ENCODE peak calls at places on chromosomes 3 and 15, in seven cellular contexts. E, Q, K, S, V, A and M are unnamed samples. For H3K4me1, the result is how much of the 10 kb centered on the place peaks cover.

GRCh38 chr3:171183042-171183441 is 156.5 kb upstream of the SLC2A2 start:
- DNase-seq in E (no peak), Q (peak), K (no peak), S (peak), V (no peak), A (peak), M (no peak)

GRCh38 chr3:23710555-23710954 is 95.2 kb upstream of the UBE2E1 start:
- DNase-seq in E (peak), Q (peak), K (no peak), S (peak), V (no peak), A (peak), M (peak)

GRCh38 chr3:122577409-122578028 is at the start of gene PARP15:
- DNase-seq in E (peak), Q (peak), K (no peak), S (no peak), V (peak), A (no peak), M (no peak)

GRCh38 chr3:107431048-107431297 is 53.7 kb downstream of the CCDC54 start:
- DNase-seq in E (peak), Q (no peak), K (no peak), S (no peak), V (no peak), A (peak), M (no peak)

GRCh38 chr15:68384451-68385239 is 47.3 kb downstream of the ITGA11 start:
- DNase-seq in E (peak), Q (peak), K (no peak), S (peak), V (peak), A (peak), M (peak)

GRCh38 chr3:33062814-33063346 is 34.1 kb downstream of the GLB1 start:
- DNase-seq in E (no peak), Q (no peak), K (no peak), S (peak), V (no peak), A (no peak), M (no peak)

GRCh38 chr3:197093871-197094270 is 64.3 kb upstream of the MELTF start:
- DNase-seq in E (no peak), Q (no peak), K (no peak), S (no peak), V (no peak), A (no peak), M (no peak)

GRCh38 chr3:149603126-149604074 is 54.4 kb downstream of the WWTR1 start:
- DNase-seq in E (no peak), Q (no peak), K (no peak), S (no peak), V (no peak), A (peak), M (no peak)

GRCh38 chr15:51931638-51932037 is 39.9 kb downstream of the LEO1 start:
- DNase-seq in E (no peak), Q (no peak), K (no peak), S (no peak), V (no peak), A (peak), M (no peak)

GRCh38 chr15:101105059-101105851 is 146.6 kb downstream of the CHSY1 start:
- DNase-seq in E (no peak), Q (no peak), K (no peak), S (no peak), V (no peak), A (peak), M (no peak)

GRCh38 chr3:143825513-143825912 is 22.8 kb downstream of the SLC9A9 start:
- DNase-seq in E (no peak), Q (no peak), K (no peak), S (peak), V (no peak), A (no peak), M (no peak)

GRCh38 chr15:88022711-88023110 is 233.8 kb downstream of the NTRK3 start:
- DNase-seq in E (no peak), Q (no peak), K (no peak), S (no peak), V (no peak), A (no peak), M (no peak)

GRCh38 chr15:68345481-68345880 is 67.9 kb downstream of the FEM1B start:
- DNase-seq in E (no peak), Q (no peak), K (no peak), S (no peak), V (no peak), A (no peak), M (no peak)

GRCh38 chr3:69309810-69310209 is 76.1 kb downstream of the FRMD4B start:
- DNase-seq in E (no peak), Q (peak), K (no peak), S (no peak), V (no peak), A (peak), M (no peak)

GRCh38 chr3:136385457-136385856 is 135.3 kb downstream of the PCCB start:
- DNase-seq in E (no peak), Q (no peak), K (no peak), S (no peak), V (no peak), A (no peak), M (no peak)

GRCh38 chr3:136390574-136390973 is 140.4 kb downstream of the PCCB start:
- DNase-seq in E (no peak), Q (no peak), K (no peak), S (no peak), V (no peak), A (no peak), M (no peak)
- TF ChIP-seq POLR2A in E (no peak), Q (no peak), K (no peak), S (no peak), V (no peak), A (no peak), M (no peak)

GRCh38 chr3:11610700-11611099 is 33.0 kb downstream of the VGLL4 start:
- DNase-seq in E (no peak), Q (no peak), K (no peak), S (no peak), V (no peak), A (no peak), M (no peak)

GRCh38 chr3:11611271-11611893 is 32.3 kb downstream of the VGLL4 start:
- DNase-seq in E (no peak), Q (no peak), K (no peak), S (no peak), V (no peak), A (no peak), M (no peak)

GRCh38 chr3:11613851-11614491 is 29.7 kb downstream of the VGLL4 start:
- DNase-seq in E (no peak), Q (no peak), K (no peak), S (no peak), V (peak), A (no peak), M (no peak)

GRCh38 chr3:11612515-11613184 is 31.1 kb downstream of the VGLL4 start:
- DNase-seq in E (no peak), Q (no peak), K (no peak), S (no peak), V (no peak), A (no peak), M (no peak)

GRCh38 chr3:11613319-11613718 is 30.4 kb downstream of the VGLL4 start:
- DNase-seq in E (no peak), Q (no peak), K (no peak), S (no peak), V (no peak), A (no peak), M (no peak)
- H3K4me1 ChIP-seq in E (half or more), Q (under half), K (under half), S (under half), V (under half), A (under half), M (under half)

GRCh38 chr3:151856106-151856505 is 17.3 kb upstream of the SUCNR1 start:
- DNase-seq in E (no peak), Q (no peak), K (no peak), S (no peak), V (no peak), A (no peak), M (no peak)

GRCh38 chr3:151852074-151852811 is 21.2 kb upstream of the SUCNR1 start:
- DNase-seq in E (no peak), Q (no peak), K (no peak), S (no peak), V (no peak), A (no peak), M (no peak)
- TF ChIP-seq CTCF in E (no peak), Q (no peak), K (no peak), S (no peak), V (no peak), A (no peak), M (no peak)

DNA sequence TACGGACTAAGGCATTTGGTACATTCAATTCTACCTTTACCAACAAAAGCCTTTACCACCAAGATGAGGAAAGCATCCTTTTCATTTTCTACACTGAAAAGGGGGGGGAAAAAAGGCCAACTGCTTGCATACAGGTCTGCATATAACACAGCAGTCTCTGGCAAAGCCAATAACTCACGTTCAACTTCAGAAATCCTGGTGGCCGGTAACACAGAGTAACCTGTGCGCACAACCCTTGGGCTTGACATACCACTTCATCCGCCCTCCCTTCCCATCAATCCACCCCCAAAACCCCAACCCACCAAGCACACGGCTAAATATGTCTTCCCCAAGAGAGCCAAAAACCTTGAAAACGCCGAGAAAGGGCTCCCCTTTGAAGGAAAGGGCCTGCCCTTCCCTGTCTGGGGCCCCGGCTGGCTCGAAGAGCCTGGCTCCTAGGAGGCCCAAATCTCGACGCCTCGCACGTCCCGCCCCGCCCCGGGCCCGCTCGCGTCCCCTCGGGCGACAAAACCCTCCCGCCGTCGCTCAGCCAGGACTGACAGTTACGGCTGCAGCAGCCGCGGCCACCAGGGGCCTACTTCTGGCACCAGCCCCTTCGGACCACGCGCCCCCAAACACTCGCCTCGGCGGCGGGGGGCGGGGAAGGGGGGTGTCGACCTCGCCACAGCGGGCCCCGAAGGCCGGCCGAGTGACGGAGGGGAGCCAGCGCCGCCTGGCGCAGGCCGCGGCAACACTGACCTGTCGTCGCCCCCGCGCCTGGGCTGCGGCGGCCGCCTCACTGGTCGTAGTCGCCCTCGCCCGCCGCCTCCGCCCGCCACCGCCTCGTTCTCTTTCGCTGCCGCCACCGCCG is 848 bp downstream of the UBE3A start:
- DNase-seq in E (peak), Q (peak), K (peak), S (peak), V (peak), A (peak), M (peak)
- TF ChIP-seq POLR2A in E (no peak), Q (no peak), K (no peak), S (no peak), V (no peak), A (no peak), M (no peak)

GRCh38 chr3:46972396-46972795 is 4.1 kb downstream of the CCDC12 start:
- DNase-seq in E (no peak), Q (no peak), K (no peak), S (no peak), V (no peak), A (no peak), M (no peak)
- H3K4me1 ChIP-seq in E (under half), Q (half or more), K (under half), S (under half), V (half or more), A (under half), M (under half)

DNA sequence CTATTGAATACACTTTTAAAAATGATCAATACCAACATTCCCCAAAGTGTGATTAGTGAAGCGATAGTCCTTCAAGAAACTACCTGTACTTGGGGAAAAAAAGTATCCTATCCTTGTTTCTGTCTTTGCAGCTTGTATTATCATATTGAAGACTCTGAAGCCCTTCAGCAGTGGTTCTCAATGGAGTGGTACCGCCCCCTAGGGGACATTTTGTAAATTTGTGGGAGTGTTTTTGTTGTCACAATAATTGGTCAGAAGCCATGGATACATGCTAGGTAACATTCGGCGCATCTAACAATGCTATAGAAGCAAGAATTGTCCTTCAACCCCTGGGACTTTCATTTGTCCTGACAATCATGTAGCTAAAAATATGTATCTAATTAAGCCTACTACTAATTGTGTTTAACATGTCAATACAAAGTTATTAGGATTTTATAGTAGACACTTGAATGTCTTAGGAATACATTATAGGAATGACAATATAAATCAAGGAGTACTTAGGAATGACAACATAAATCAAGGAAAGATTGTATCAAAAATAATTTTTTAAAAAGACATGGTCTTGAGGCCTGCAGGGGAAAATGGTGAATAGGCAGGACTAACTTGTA is 53.7 kb downstream of the NMD3 start:
- DNase-seq in E (no peak), Q (peak), K (no peak), S (peak), V (no peak), A (peak), M (no peak)
- TF ChIP-seq CTCF in E (peak), Q (peak), K (peak), S (peak), V (peak), A (peak), M (no peak)

GRCh38 chr15:90871716-90872480 is 3.5 kb downstream of the FURIN start:
- DNase-seq in E (no peak), Q (peak), K (no peak), S (peak), V (peak), A (no peak), M (peak)

GRCh38 chr15:90869601-90870353 is 1.4 kb downstream of the FURIN start:
- DNase-seq in E (peak), Q (peak), K (peak), S (peak), V (peak), A (peak), M (peak)

GRCh38 chr15:90872481-90873184 is 4.2 kb downstream of the FURIN start:
- DNase-seq in E (no peak), Q (peak), K (no peak), S (peak), V (no peak), A (peak), M (peak)

GRCh38 chr15:90870354-90871096 is 2.1 kb downstream of the FURIN start:
- DNase-seq in E (no peak), Q (no peak), K (no peak), S (no peak), V (no peak), A (no peak), M (no peak)

DNA sequence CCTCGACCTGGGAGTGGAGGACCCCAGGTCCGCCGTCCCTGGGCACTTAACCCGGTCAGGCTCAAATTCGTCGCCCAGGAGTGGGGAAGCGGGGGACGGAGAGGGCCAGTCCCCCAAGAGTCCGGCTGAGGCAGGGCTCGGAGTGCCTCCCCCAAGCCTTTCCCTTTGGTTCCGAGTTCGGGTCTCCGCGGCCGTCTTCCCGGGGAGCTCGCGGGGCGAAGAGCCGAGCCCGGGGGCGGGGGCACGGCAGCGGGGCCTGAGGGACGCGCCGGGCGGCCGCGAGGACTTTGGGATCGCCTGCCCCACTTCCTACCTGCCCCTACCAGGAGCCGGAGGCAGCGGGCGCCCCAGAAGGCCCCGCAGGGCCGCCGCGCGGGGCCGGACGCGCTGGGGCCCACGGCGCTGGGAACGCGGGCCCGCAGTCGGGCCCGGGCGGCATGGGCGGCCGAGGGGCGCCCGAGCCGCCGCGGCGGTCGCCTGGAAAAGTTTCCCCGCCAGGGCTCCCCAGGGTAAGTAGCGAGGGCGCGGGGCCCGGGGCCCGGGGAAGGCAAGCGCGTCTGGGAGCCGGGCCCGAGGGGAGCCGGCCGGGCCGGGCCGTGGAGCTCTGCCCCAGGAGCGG is 2.8 kb downstream of the FURIN start:
- DNase-seq in E (no peak), Q (peak), K (no peak), S (peak), V (peak), A (no peak), M (peak)
- TF ChIP-seq POLR2A in E (no peak), Q (peak), K (peak), S (no peak), V (no peak), A (no peak), M (no peak)

GRCh38 chr3:182182531-182182968 is 470.8 kb downstream of the SOX2 start:
- DNase-seq in E (no peak), Q (no peak), K (no peak), S (no peak), V (no peak), A (no peak), M (no peak)
- H3K4me1 ChIP-seq in E (under half), Q (under half), K (under half), S (under half), V (under half), A (under half), M (under half)

GRCh38 chr3:152466784-152467183 is 198.1 kb downstream of the MBNL1 start:
- DNase-seq in E (no peak), Q (no peak), K (no peak), S (no peak), V (no peak), A (peak), M (no peak)
- TF ChIP-seq CTCF in E (peak), Q (peak), K (peak), S (peak), V (peak), A (peak), M (peak)